ENCODE peak calls at places on chromosomes 6 and 20, in seven cellular contexts. S is astrocyte of the cerebellum, F is neural progenitor cell, E is MM.1S, X is fibroblast of the aortic adventitia, Z is upper lobe of left lung, C is heart left ventricle. K is an unnamed sample.

GRCh38 chr20:45890077-45890996 is 671 bp downstream of the NEURL2 start:
- DNase-seq in S (peak), F (peak), E (no peak), X (peak), Z (peak), C (peak), K (peak)

GRCh38 chr6:43933111-43933885 is 163.3 kb downstream of the VEGFA start:
- DNase-seq in S (no peak), F (no peak), E (no peak), X (no peak), Z (no peak), C (no peak), K (no peak)

GRCh38 chr6:150091466-150091865 is 22.5 kb upstream of the ULBP3 start:
- DNase-seq in S (no peak), F (no peak), E (no peak), X (no peak), Z (no peak), C (no peak), K (no peak)

GRCh38 chr6:11700118-11700718 is 78.4 kb downstream of the ADTRP start:
- DNase-seq in S (peak), F (peak), E (peak), X (peak), Z (no peak), C (no peak), K (peak)

GRCh38 chr6:104688283-104688969 is 171.3 kb downstream of the HACE1 start:
- DNase-seq in S (no peak), F (no peak), E (no peak), X (no peak), Z (no peak), C (no peak), K (no peak)

GRCh38 chr6:153947817-153948447 is 91.1 kb upstream of the OPRM1 start:
- DNase-seq in S (no peak), F (peak), E (no peak), X (no peak), Z (no peak), C (no peak), K (peak)

GRCh38 chr6:144678844-144679243 is 393.7 kb downstream of the UTRN start:
- DNase-seq in S (no peak), F (no peak), E (no peak), X (peak), Z (no peak), C (no peak), K (peak)

GRCh38 chr6:10460096-10460495 is 45.2 kb upstream of the TFAP2A start:
- DNase-seq in S (no peak), F (no peak), E (peak), X (no peak), Z (no peak), C (no peak), K (no peak)

GRCh38 chr6:117976030-117976651 is 69.1 kb downstream of the SLC35F1 start:
- DNase-seq in S (peak), F (peak), E (peak), X (peak), Z (no peak), C (no peak), K (peak)

GRCh38 chr20:62226707-62227590 is 6.9 kb upstream of the HRH3 start:
- DNase-seq in S (no peak), F (no peak), E (no peak), X (no peak), Z (peak), C (no peak), K (no peak)

GRCh38 chr20:60977896-60978295 is 274.2 kb upstream of the CDH4 start:
- DNase-seq in S (no peak), F (no peak), E (no peak), X (no peak), Z (no peak), C (no peak), K (no peak)
- H3K4me3 ChIP-seq in S (no peak), F (no peak), E (no peak), X (no peak), Z (no peak), C (no peak), K (no peak)

DNA sequence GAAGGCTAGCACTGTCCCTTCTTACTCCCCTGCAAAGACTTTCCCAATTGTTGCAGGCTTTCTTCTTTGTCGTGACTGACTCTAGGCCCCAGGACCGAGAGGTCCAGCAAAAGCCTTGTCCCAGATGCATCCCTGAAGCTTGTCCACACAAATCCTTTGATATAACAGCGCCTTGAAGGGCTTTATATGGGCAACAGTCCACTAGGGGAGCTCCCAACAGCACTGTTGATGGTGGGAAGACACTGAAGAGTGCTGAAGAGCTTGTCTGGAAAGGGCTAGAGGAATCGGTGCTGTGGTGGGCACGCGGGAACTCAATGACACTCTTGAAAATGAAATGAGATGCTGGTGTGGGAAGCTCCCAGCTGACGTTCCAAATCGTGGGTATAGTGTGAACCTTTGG is 316.1 kb upstream of the CDH4 start:
- DNase-seq in S (no peak), F (peak), E (no peak), X (no peak), Z (no peak), C (no peak), K (no peak)
- TF ChIP-seq CTCF in S (no peak), F (peak), E (no peak), X (no peak), Z (no peak), C (no peak), K (no peak)

GRCh38 chr20:50193851-50194830 is 3.5 kb downstream of the CEBPB start:
- DNase-seq in S (no peak), F (peak), E (no peak), X (peak), Z (no peak), C (peak), K (peak)

GRCh38 chr20:50196248-50196647 is 5.6 kb downstream of the CEBPB start:
- DNase-seq in S (no peak), F (no peak), E (no peak), X (no peak), Z (no peak), C (peak), K (no peak)

GRCh38 chr20:50194831-50195523 is 4.3 kb downstream of the CEBPB start:
- DNase-seq in S (no peak), F (no peak), E (no peak), X (peak), Z (no peak), C (peak), K (peak)

GRCh38 chr20:50196896-50197295 is 6.3 kb downstream of the CEBPB start:
- DNase-seq in S (no peak), F (no peak), E (no peak), X (no peak), Z (no peak), C (peak), K (no peak)

DNA sequence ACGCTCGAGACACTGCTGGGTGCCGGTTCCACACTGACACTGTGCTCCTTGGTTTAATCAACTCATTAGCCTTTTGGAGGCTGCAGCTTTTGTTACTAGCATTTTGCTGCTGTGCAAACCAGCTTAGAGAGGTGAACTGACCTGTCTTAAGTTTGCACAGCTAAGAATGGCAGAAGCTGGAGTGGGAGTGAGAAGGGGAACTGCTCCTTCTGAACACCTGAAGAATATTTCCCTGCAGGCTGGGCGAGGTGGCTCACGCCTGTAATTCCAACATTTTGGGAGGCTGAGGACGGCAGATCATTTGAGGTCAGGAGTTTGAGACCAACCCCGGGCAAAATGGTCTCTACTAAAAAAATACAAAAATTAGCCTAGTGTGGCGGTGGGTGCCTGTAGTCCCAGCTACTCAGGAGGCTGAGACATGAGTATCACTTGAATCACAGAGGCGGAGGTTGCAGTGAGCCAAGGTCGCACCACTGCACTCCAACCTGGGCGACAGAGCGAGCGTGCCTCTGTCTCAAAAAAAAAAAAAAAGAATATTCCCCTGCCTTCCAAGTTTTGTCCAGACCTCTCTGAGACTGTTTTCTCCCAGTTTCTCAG is 5.0 kb downstream of the CEBPB start:
- DNase-seq in S (no peak), F (no peak), E (no peak), X (no peak), Z (no peak), C (peak), K (no peak)
- H3K4me3 ChIP-seq in S (no peak), F (no peak), E (no peak), X (no peak), Z (no peak), C (no peak), K (no peak)

GRCh38 chr20:21101453-21102251 is 4.5 kb downstream of the LINC00237 start:
- DNase-seq in S (no peak), F (peak), E (no peak), X (no peak), Z (peak), C (no peak), K (no peak)

GRCh38 chr20:21103582-21104465 is 2.3 kb downstream of the LINC00237 start:
- DNase-seq in S (no peak), F (peak), E (no peak), X (no peak), Z (peak), C (no peak), K (no peak)

GRCh38 chr20:21104466-21104761 is 1.7 kb downstream of the LINC00237 start:
- DNase-seq in S (no peak), F (peak), E (no peak), X (no peak), Z (peak), C (no peak), K (no peak)

GRCh38 chr20:21102252-21102609 is 3.9 kb downstream of the LINC00237 start:
- DNase-seq in S (no peak), F (peak), E (no peak), X (no peak), Z (no peak), C (no peak), K (no peak)

GRCh38 chr20:21102691-21103311 is 3.4 kb downstream of the LINC00237 start:
- DNase-seq in S (no peak), F (peak), E (no peak), X (no peak), Z (peak), C (peak), K (no peak)
- TF ChIP-seq CTCF in S (no peak), F (peak), E (no peak), X (no peak), Z (no peak), C (no peak), K (no peak)

GRCh38 chr6:5457036-5457435 is 195.7 kb downstream of the FARS2 start:
- DNase-seq in S (no peak), F (no peak), E (no peak), X (peak), Z (no peak), C (no peak), K (peak)
- H3K4me3 ChIP-seq in S (no peak), F (no peak), E (no peak), X (no peak), Z (no peak), C (no peak), K (no peak)

DNA sequence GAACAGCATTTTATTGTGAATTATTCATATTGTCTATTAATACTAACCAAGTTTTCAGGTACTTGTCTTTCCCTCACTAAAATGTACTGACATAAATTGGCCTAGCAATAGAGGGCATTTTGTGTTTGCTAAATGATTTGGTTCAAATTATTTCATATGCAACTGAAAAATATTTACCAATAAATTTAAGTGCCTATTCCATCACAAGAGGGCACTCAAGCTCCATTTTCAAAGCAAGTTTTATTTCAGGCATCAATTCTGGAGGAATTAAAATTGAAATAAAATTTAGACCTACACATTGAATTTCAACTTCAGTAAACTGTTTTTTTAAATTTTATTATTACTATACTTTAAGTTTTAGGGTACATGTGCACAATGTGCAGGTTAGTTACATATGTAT is 114.3 kb upstream of the SYNCRIP start:
- DNase-seq in S (peak), F (peak), E (peak), X (peak), Z (no peak), C (no peak), K (peak)
- TF ChIP-seq CTCF in S (peak), F (peak), E (peak), X (peak), Z (no peak), C (peak), K (peak)

GRCh38 chr6:45299096-45299581 is 29.0 kb upstream of the RUNX2 start:
- DNase-seq in S (no peak), F (no peak), E (no peak), X (no peak), Z (no peak), C (no peak), K (no peak)

GRCh38 chr6:45297302-45297701 is 30.8 kb upstream of the RUNX2 start:
- DNase-seq in S (no peak), F (no peak), E (no peak), X (peak), Z (no peak), C (no peak), K (no peak)

GRCh38 chr6:45289751-45290514 is 38.2 kb upstream of the RUNX2 start:
- DNase-seq in S (no peak), F (no peak), E (no peak), X (no peak), Z (no peak), C (no peak), K (no peak)

GRCh38 chr6:45293306-45293705 is 34.8 kb upstream of the RUNX2 start:
- DNase-seq in S (no peak), F (no peak), E (peak), X (no peak), Z (no peak), C (no peak), K (no peak)
- H3K4me3 ChIP-seq in S (no peak), F (no peak), E (peak), X (no peak), Z (no peak), C (no peak), K (no peak)

DNA sequence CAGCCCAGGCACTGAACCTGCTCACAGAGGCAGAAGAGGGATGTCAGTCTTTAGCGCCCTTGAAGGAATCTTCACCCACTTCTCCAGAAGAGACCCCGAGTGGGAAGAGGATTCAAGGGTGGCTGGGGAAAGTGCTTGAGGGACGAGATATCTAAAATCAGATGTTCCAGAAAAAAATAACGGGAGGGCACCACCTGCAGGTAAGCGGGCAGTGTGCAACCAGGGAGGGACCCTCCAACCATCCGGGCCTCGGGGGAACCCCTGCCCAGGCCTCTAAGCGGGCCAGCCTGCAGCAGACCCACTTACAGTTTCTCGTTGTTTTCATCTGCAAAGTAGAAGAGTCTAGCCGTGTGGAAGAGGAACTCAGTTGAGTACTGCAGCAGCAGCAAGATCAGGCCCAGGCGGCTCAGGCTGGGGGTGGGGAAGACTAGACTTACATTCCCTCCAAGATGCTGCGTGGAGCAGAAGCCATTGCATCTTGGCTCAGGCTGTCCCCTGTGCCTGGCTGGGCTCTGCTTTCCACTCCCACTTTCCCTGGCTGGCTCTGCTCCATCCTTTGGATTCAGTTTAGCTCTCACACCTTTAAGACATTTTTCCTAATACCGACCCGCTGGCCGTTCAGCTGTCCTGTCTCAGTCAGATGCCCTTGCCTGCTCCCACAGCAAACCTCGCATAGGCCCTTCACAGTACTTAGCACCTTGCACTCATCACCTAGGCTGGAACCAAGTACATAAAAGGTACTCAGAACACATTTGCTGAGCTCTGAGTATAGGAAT is 70.9 kb downstream of the TRAM2 start:
- DNase-seq in S (no peak), F (no peak), E (no peak), X (no peak), Z (no peak), C (no peak), K (no peak)
- TF ChIP-seq CTCF in S (no peak), F (peak), E (peak), X (peak), Z (no peak), C (no peak), K (no peak)